ENCODE peak calls at places on chromosomes 5 and 9, in ten cellular contexts. W is Caki2; I is fibroblast of pulmonary artery; V is activated CD4-positive, alpha-beta T cell treated with anti-CD3 and anti-CD28 coated beads, Interleukin-2, amount 50 U/mL, for 1 hour; P is HuH-7; B is stimulated activated CD4-positive, alpha-beta T cell treated with anti-CD3 and anti-CD28 coated beads, Interleukin-12 subunit alpha, Interleukin-12 subunit beta, amount 100 ng/mL, for 24 hours; C is activated T-cell treated with anti-CD3 and anti-CD28 coated beads for 1 hour; R is GM12891; Q is RPMI8226; U is OCI-LY7. N is an unnamed sample.

GRCh38 chr9:2559212-2560152 is 62.1 kb upstream of the VLDLR start:
- DNase-seq in R (no peak), B (no peak), P (no peak), W (no peak), V (no peak), U (no peak), Q (no peak), C (no peak), I (peak; percentile 97), N (no peak)

GRCh38 chr5:42840279-42840678 is 28.6 kb upstream of the SELENOP start:
- DNase-seq in P (peak; percentile 32), U (no peak), V (no peak), I (peak; percentile 93), Q (peak; percentile 87), C (no peak), R (no peak), B (no peak), W (no peak), N (peak; percentile 94)

GRCh38 chr5:102625446-102625845 is 126.6 kb upstream of the SLCO6A1 start:
- DNase-seq in I (no peak), B (no peak), W (no peak), Q (no peak), U (no peak), V (no peak), C (no peak), P (no peak), R (no peak), N (no peak)

GRCh38 chr9:21690561-21690960 is 111.9 kb upstream of the MTAP start:
- DNase-seq in Q (no peak), B (no peak), P (no peak), I (peak; percentile 55), U (no peak), C (no peak), V (no peak), W (no peak), R (no peak), N (no peak)

GRCh38 chr5:177366528-177367322 is 9.0 kb downstream of the RGS14 start:
- DNase-seq in W (peak; percentile 74), P (peak; percentile 99), U (no peak), C (no peak), Q (no peak), B (no peak), R (no peak), I (peak; percentile 86), V (no peak), N (no peak)

GRCh38 chr9:7178729-7179128 is 421.0 kb downstream of the KDM4C start:
- DNase-seq in P (no peak), R (no peak), I (no peak), V (no peak), W (no peak), U (peak; percentile 3), Q (no peak), B (no peak), C (no peak), N (no peak)

GRCh38 chr5:117788596-117788995 is 1199.8 kb downstream of the DTWD2 start:
- DNase-seq in Q (no peak), V (no peak), I (peak; percentile 5), W (peak; percentile 41), R (no peak), B (no peak), P (no peak), U (no peak), C (no peak), N (no peak)

GRCh38 chr5:156486394-156487238 is 159.7 kb downstream of the SGCD start:
- DNase-seq in B (no peak), R (no peak), W (no peak), P (no peak), Q (no peak), C (no peak), U (no peak), I (no peak), V (no peak), N (no peak)

GRCh38 chr5:34687269-34688011 is 31.3 kb downstream of the RAI14 start:
- DNase-seq in C (no peak), B (no peak), V (no peak), Q (no peak), U (no peak), I (peak; percentile 91), R (no peak), P (no peak), W (no peak), N (no peak)